ENCODE peak calls at places on chromosomes 16 and 17, in seven cellular contexts. H, W, B, D, F, M and I are unnamed samples.

GRCh38 chr17:14333506-14333905 is 32.6 kb downstream of the HS3ST3B1 start:
- DNase-seq in H (no peak), W (no peak), B (no peak), D (no peak), F (no peak), M (no peak), I (no peak)

GRCh38 chr17:78001182-78001581 is 42.7 kb downstream of the TNRC6C start:
- DNase-seq in H (no peak), W (no peak), B (no peak), D (no peak), F (no peak), M (no peak), I (no peak)

GRCh38 chr17:49031965-49032928 is 35.1 kb downstream of the IGF2BP1 start:
- DNase-seq in H (peak), W (no peak), B (peak), D (peak), F (no peak), M (peak), I (no peak)

GRCh38 chr17:45907720-45908395 is 13.5 kb downstream of the MAPT start:
- DNase-seq in H (peak), W (no peak), B (no peak), D (no peak), F (no peak), M (no peak), I (no peak)

GRCh38 chr17:55334285-55334684 is 69.5 kb downstream of the HLF start:
- DNase-seq in H (no peak), W (no peak), B (no peak), D (no peak), F (no peak), M (no peak), I (no peak)

GRCh38 chr17:76054112-76054476 is 18.2 kb downstream of the SRP68 start:
- DNase-seq in H (no peak), W (no peak), B (no peak), D (no peak), F (no peak), M (no peak), I (peak)

GRCh38 chr17:80287038-80287437 is 26.4 kb downstream of the RNF213 start:
- DNase-seq in H (no peak), W (no peak), B (no peak), D (no peak), F (no peak), M (no peak), I (no peak)

GRCh38 chr16:13453938-13454553 is 465.9 kb upstream of the ERCC4 start:
- DNase-seq in H (peak), W (no peak), B (no peak), D (no peak), F (no peak), M (peak), I (no peak)

GRCh38 chr16:27237229-27238015 is 31.1 kb downstream of the NSMCE1 start:
- DNase-seq in H (no peak), W (peak), B (no peak), D (peak), F (no peak), M (peak), I (peak)

GRCh38 chr17:79192503-79193500 is 118.2 kb downstream of the ENGASE start:
- DNase-seq in H (no peak), W (no peak), B (no peak), D (no peak), F (peak), M (peak), I (no peak)

GRCh38 chr16:62503073-62503472 is 466.8 kb upstream of the CDH8 start:
- DNase-seq in H (no peak), W (no peak), B (no peak), D (no peak), F (no peak), M (no peak), I (no peak)

GRCh38 chr17:12545877-12546513 is 119.7 kb upstream of the MYOCD start:
- DNase-seq in H (peak), W (no peak), B (no peak), D (no peak), F (no peak), M (peak), I (no peak)

GRCh38 chr16:58507963-58508670 is 7.2 kb upstream of the SETD6 start:
- DNase-seq in H (no peak), W (no peak), B (no peak), D (no peak), F (peak), M (no peak), I (peak)

GRCh38 chr16:23953476-23953875 is 117.7 kb downstream of the PRKCB start:
- DNase-seq in H (no peak), W (no peak), B (no peak), D (no peak), F (no peak), M (no peak), I (no peak)

GRCh38 chr16:25157476-25157875 is 45.9 kb downstream of the LCMT1 start:
- DNase-seq in H (no peak), W (no peak), B (no peak), D (no peak), F (no peak), M (no peak), I (no peak)

GRCh38 chr16:11390573-11391495 is 45.6 kb downstream of the RMI2 start:
- DNase-seq in H (peak), W (no peak), B (no peak), D (no peak), F (peak), M (no peak), I (peak)

GRCh38 chr17:28961391-28961790 is 10.1 kb upstream of the PHF12 start:
- DNase-seq in H (no peak), W (no peak), B (no peak), D (no peak), F (no peak), M (no peak), I (no peak)

GRCh38 chr17:17700251-17700969 is 19.2 kb downstream of the RAI1 start:
- DNase-seq in H (no peak), W (no peak), B (peak), D (no peak), F (no peak), M (no peak), I (no peak)

GRCh38 chr17:9162275-9162985 is 141.1 kb downstream of the NTN1 start:
- DNase-seq in H (no peak), W (no peak), B (peak), D (no peak), F (no peak), M (no peak), I (no peak)

GRCh38 chr17:44922746-44923470 is 7.6 kb upstream of the GFAP start:
- DNase-seq in H (no peak), W (no peak), B (no peak), D (no peak), F (no peak), M (no peak), I (peak)

GRCh38 chr17:53127331-53127730 is 695.4 kb upstream of the KIF2B start:
- DNase-seq in H (no peak), W (no peak), B (no peak), D (no peak), F (no peak), M (no peak), I (no peak)